ENCODE peak calls at places on chromosomes 2 and 18, in seven cellular contexts. One of them, this sample, is unnamed.

GRCh38 chr18:623760-624620 is 27.2 kb downstream of the CLUL1 start:
- DNase-seq in GM12865: peak
- DNase-seq in foreskin fibroblast: peak
- DNase-seq in HCT116: peak
- DNase-seq in HFF-Myc: peak
- DNase-seq in cardiac fibroblast: peak
- DNase-seq in epithelial cell of esophagus: peak
- DNase-seq in this sample: peak

GRCh38 chr2:237702439-237703397 is 75.3 kb downstream of the LRRFIP1 start:
- DNase-seq in epithelial cell of esophagus: peak
- DNase-seq in GM12865: no peak
- DNase-seq in cardiac fibroblast: peak
- DNase-seq in foreskin fibroblast: no peak
- DNase-seq in HFF-Myc: no peak
- DNase-seq in HCT116: no peak
- DNase-seq in this sample: no peak

GRCh38 chr2:45962522-45962921 is 311.0 kb downstream of the PRKCE start:
- DNase-seq in epithelial cell of esophagus: peak
- DNase-seq in HFF-Myc: peak
- DNase-seq in GM12865: no peak
- DNase-seq in HCT116: peak
- DNase-seq in cardiac fibroblast: peak
- DNase-seq in foreskin fibroblast: peak
- DNase-seq in this sample: peak

GRCh38 chr2:198596985-198597384 is 792.6 kb downstream of the PLCL1 start:
- DNase-seq in HCT116: no peak
- DNase-seq in HFF-Myc: no peak
- DNase-seq in GM12865: no peak
- DNase-seq in epithelial cell of esophagus: no peak
- DNase-seq in cardiac fibroblast: no peak
- DNase-seq in foreskin fibroblast: no peak
- DNase-seq in this sample: no peak

GRCh38 chr18:74654637-74655036 is 57.0 kb downstream of the ZNF407 start:
- DNase-seq in epithelial cell of esophagus: peak
- DNase-seq in foreskin fibroblast: peak
- DNase-seq in HFF-Myc: no peak
- DNase-seq in HCT116: no peak
- DNase-seq in cardiac fibroblast: peak
- DNase-seq in GM12865: no peak
- DNase-seq in this sample: no peak

GRCh38 chr2:168976034-168976654 is 55.0 kb downstream of the ABCB11 start:
- DNase-seq in HFF-Myc: no peak
- DNase-seq in GM12865: no peak
- DNase-seq in epithelial cell of esophagus: peak
- DNase-seq in cardiac fibroblast: no peak
- DNase-seq in foreskin fibroblast: no peak
- DNase-seq in HCT116: no peak
- DNase-seq in this sample: no peak

GRCh38 chr2:148640767-148641166 is 3.8 kb upstream of the EPC2 start:
- DNase-seq in cardiac fibroblast: peak
- DNase-seq in HCT116: no peak
- DNase-seq in foreskin fibroblast: peak
- DNase-seq in GM12865: no peak
- DNase-seq in epithelial cell of esophagus: peak
- DNase-seq in HFF-Myc: no peak
- DNase-seq in this sample: peak

GRCh38 chr18:23982154-23983071 is 32.1 kb upstream of the TTC39C start:
- DNase-seq in epithelial cell of esophagus: no peak
- DNase-seq in HCT116: no peak
- DNase-seq in cardiac fibroblast: peak
- DNase-seq in foreskin fibroblast: peak
- DNase-seq in HFF-Myc: no peak
- DNase-seq in GM12865: no peak
- DNase-seq in this sample: peak

GRCh38 chr18:7872569-7872968 is 305.5 kb downstream of the PTPRM start:
- DNase-seq in epithelial cell of esophagus: peak
- DNase-seq in HFF-Myc: peak
- DNase-seq in cardiac fibroblast: peak
- DNase-seq in GM12865: no peak
- DNase-seq in HCT116: peak
- DNase-seq in foreskin fibroblast: peak
- DNase-seq in this sample: peak

GRCh38 chr2:177551989-177552413 is 159.4 kb downstream of the AGPS start:
- DNase-seq in foreskin fibroblast: no peak
- DNase-seq in GM12865: no peak
- DNase-seq in epithelial cell of esophagus: no peak
- DNase-seq in HCT116: no peak
- DNase-seq in cardiac fibroblast: peak
- DNase-seq in HFF-Myc: no peak
- DNase-seq in this sample: no peak

GRCh38 chr2:99680946-99681345 is 191.1 kb upstream of the REV1 start:
- DNase-seq in foreskin fibroblast: no peak
- DNase-seq in HFF-Myc: no peak
- DNase-seq in epithelial cell of esophagus: no peak
- DNase-seq in cardiac fibroblast: peak
- DNase-seq in GM12865: no peak
- DNase-seq in HCT116: no peak
- DNase-seq in this sample: no peak

DNA sequence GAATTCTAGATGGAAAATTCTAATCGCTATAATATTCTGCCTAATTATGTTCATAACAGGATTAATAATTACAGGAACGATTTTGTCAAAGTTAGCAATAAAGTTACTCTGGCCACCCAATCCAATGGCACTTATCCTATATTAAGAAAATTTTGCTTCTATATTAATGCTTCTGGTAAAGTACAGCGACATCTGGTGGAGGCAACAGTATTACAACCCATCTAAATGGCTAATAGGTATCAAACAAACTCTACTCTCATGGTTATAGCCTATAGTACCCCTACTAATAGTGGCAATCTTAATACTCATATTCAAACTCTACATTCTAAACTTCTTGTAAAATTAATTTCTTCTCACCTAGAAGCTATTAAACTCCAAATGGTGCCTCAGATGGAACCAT is 1084.7 kb upstream of the LRRTM1 start:
- DNase-seq in HCT116: peak
- DNase-seq in GM12865: peak
- DNase-seq in epithelial cell of esophagus: peak
- DNase-seq in cardiac fibroblast: peak
- DNase-seq in foreskin fibroblast: no peak
- DNase-seq in HFF-Myc: no peak
- DNase-seq in this sample: no peak
- TF ChIP-seq CTCF in HCT116: peak
- TF ChIP-seq CTCF in GM12865: peak
- TF ChIP-seq CTCF in epithelial cell of esophagus: no peak
- TF ChIP-seq CTCF in cardiac fibroblast: peak
- TF ChIP-seq CTCF in foreskin fibroblast: no peak
- TF ChIP-seq CTCF in HFF-Myc: no peak
- TF ChIP-seq CTCF in this sample: no peak

GRCh38 chr2:109489296-109489695 is 124.5 kb downstream of the SEPTIN10 start:
- DNase-seq in HFF-Myc: no peak
- DNase-seq in GM12865: no peak
- DNase-seq in foreskin fibroblast: no peak
- DNase-seq in cardiac fibroblast: no peak
- DNase-seq in HCT116: no peak
- DNase-seq in epithelial cell of esophagus: no peak
- DNase-seq in this sample: no peak
- TF ChIP-seq CTCF in HFF-Myc: no peak
- TF ChIP-seq CTCF in GM12865: no peak
- TF ChIP-seq CTCF in foreskin fibroblast: no peak
- TF ChIP-seq CTCF in cardiac fibroblast: no peak
- TF ChIP-seq CTCF in HCT116: no peak
- TF ChIP-seq CTCF in epithelial cell of esophagus: no peak
- TF ChIP-seq CTCF in this sample: no peak

GRCh38 chr2:42074661-42075060 is 26.8 kb downstream of the PKDCC start:
- DNase-seq in foreskin fibroblast: no peak
- DNase-seq in GM12865: no peak
- DNase-seq in cardiac fibroblast: peak
- DNase-seq in HCT116: no peak
- DNase-seq in HFF-Myc: no peak
- DNase-seq in epithelial cell of esophagus: no peak
- DNase-seq in this sample: no peak

GRCh38 chr2:42068571-42069178 is 20.9 kb downstream of the PKDCC start:
- DNase-seq in epithelial cell of esophagus: no peak
- DNase-seq in HFF-Myc: no peak
- DNase-seq in HCT116: no peak
- DNase-seq in cardiac fibroblast: no peak
- DNase-seq in foreskin fibroblast: no peak
- DNase-seq in GM12865: no peak
- DNase-seq in this sample: no peak

GRCh38 chr2:42071762-42072161 is 23.9 kb downstream of the PKDCC start:
- DNase-seq in GM12865: no peak
- DNase-seq in epithelial cell of esophagus: no peak
- DNase-seq in cardiac fibroblast: peak
- DNase-seq in HFF-Myc: no peak
- DNase-seq in HCT116: no peak
- DNase-seq in foreskin fibroblast: no peak
- DNase-seq in this sample: no peak

GRCh38 chr2:42073739-42074138 is 25.9 kb downstream of the PKDCC start:
- DNase-seq in GM12865: no peak
- DNase-seq in epithelial cell of esophagus: no peak
- DNase-seq in HCT116: no peak
- DNase-seq in foreskin fibroblast: no peak
- DNase-seq in cardiac fibroblast: no peak
- DNase-seq in HFF-Myc: no peak
- DNase-seq in this sample: no peak

DNA sequence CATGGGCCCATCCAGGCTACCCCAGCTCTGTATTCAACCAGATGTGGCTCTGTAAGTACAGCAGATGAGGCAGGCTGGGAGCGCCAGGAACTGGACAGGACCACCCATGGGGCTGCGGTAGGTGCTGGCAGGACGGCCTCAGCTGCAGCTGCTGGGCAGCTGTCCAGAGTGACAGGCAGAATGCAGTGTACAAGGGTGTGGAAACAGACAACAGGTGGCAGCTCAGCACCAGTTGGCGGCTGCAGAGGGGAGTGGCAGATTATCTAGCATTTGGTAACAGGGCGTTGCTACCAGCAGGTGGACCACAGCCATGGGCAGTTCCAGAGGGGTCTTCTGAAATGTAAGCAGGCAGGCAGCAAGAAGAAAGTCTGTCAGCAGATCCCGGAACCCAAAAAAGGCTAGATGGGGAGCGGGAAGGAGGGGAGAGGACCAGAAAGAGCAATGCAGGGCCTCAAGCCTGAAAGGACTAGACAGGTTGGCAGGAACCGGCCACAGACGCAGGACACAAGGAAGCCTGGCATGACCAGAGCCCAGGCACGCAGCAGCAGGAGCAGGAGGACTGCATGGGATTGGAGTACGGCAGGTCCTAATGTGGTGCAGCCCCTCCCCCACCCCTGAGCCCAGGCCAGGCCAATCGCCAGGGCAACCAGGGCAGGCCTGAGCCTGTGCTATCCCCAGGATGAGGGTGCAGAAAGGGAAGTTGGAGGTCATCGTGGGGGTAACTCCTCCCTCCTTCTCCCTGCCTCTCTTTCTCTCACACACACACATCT is 24.7 kb downstream of the PKDCC start:
- DNase-seq in epithelial cell of esophagus: no peak
- DNase-seq in GM12865: no peak
- DNase-seq in HCT116: no peak
- DNase-seq in cardiac fibroblast: no peak
- DNase-seq in HFF-Myc: no peak
- DNase-seq in foreskin fibroblast: no peak
- DNase-seq in this sample: no peak
- TF ChIP-seq CTCF in epithelial cell of esophagus: no peak
- TF ChIP-seq CTCF in GM12865: no peak
- TF ChIP-seq CTCF in HCT116: no peak
- TF ChIP-seq CTCF in cardiac fibroblast: no peak
- TF ChIP-seq CTCF in HFF-Myc: no peak
- TF ChIP-seq CTCF in foreskin fibroblast: no peak
- TF ChIP-seq CTCF in this sample: no peak

DNA sequence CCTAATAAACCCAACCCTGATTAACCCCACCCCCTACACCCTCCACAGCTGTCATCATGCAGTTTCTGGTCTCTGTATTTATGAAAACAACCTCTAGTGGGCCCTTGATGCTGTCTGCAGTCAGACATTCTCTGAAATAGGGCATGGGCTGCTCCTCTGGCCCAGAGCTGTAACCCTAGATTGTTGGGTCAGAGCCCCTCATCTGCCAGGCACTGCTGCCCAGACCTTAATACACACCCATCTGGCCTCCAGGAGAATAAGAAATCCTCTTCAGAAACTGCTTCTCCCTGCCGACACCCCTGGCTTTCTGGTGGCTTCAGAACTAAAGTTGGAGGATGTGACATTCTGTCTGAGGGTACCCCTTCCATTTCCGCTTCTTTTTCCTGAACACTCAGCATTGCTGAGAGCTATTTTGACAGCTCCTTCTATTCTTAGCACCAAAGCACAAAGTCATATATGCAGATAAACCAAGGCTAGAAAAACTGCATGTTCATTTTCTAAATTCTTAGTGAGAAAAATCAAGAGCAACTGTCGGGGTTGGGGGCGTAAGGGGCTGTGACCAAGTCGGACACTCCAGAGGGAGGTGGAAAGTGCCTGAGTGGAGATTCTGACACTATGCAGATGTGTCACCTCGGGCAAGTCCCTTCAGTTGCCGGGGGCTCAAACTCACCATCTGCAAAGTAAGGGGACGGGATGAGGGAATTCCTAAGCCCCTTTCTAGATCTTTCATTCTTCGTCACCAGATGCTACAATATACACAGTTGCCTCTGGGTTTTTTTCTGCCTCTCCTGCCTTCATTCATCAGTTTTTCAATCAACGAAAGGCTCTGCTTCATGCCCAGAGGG is 28.7 kb downstream of the SRSF7 start:
- DNase-seq in HCT116: no peak
- DNase-seq in cardiac fibroblast: no peak
- DNase-seq in GM12865: peak
- DNase-seq in HFF-Myc: no peak
- DNase-seq in foreskin fibroblast: no peak
- DNase-seq in epithelial cell of esophagus: no peak
- DNase-seq in this sample: no peak
- TF ChIP-seq CTCF in HCT116: no peak
- TF ChIP-seq CTCF in cardiac fibroblast: no peak
- TF ChIP-seq CTCF in GM12865: no peak
- TF ChIP-seq CTCF in HFF-Myc: no peak
- TF ChIP-seq CTCF in foreskin fibroblast: no peak
- TF ChIP-seq CTCF in epithelial cell of esophagus: no peak
- TF ChIP-seq CTCF in this sample: no peak

DNA sequence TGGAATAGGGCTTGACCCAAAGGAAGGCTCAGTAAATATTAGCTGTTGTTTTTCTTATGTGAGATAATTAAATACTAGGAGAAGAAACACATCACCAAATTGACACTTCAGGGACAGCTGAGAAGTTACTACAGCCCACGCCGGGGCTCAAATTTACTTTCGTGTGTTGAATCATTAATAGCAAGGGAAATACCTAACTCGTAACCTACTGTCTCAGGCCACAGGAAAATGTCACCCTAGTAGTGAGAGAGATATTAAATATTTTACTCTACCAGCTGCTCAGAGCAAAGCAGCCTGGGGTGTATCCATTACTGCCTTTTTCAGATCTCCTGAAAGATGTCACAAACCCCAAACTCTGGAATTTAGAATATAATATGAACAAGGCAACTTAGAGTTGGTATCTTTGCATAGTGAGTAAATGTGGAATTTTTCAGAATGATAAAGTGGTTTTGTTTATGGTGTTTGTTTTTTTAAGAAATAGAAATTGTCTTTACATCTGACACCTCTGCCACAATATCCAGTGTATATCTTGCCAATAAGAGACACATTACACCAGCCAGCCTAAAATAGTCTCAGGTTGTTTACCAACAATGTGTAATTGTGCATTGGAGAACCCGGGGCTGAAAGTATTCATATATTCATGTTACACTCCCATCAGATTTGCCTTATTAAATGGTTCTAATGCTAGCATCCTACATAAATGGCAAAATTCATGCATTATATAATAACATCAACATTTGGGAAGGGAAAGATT is 48.4 kb downstream of the ATP8B1 start:
- DNase-seq in epithelial cell of esophagus: no peak
- DNase-seq in HCT116: no peak
- DNase-seq in foreskin fibroblast: no peak
- DNase-seq in GM12865: peak
- DNase-seq in cardiac fibroblast: no peak
- DNase-seq in HFF-Myc: no peak
- DNase-seq in this sample: no peak
- TF ChIP-seq CTCF in epithelial cell of esophagus: no peak
- TF ChIP-seq CTCF in HCT116: no peak
- TF ChIP-seq CTCF in foreskin fibroblast: no peak
- TF ChIP-seq CTCF in GM12865: no peak
- TF ChIP-seq CTCF in cardiac fibroblast: no peak
- TF ChIP-seq CTCF in HFF-Myc: no peak
- TF ChIP-seq CTCF in this sample: no peak

This sample was measured in AG09319.